ENCODE peak calls at places on chromosomes 3 and 15, in seven cellular contexts. Z is tibial artery, J is left lung, C is lower leg skin, B is suprapubic skin, D is fibroblast of the aortic adventitia, T is left ventricle myocardium inferior. X is an unnamed sample.
A peak's percentile ranks its signal among the peaks of the same experiment; 100 is the strongest.

GRCh38 chr3:177300039-177300833 is 103.0 kb upstream of the TBL1XR1 start:
- DNase-seq in Z (peak; percentile 36), J (no peak), C (no peak), B (no peak), D (peak; percentile 89), T (no peak), X (no peak)

GRCh38 chr3:54698059-54698458 is 229.8 kb downstream of the LRTM1 start:
- DNase-seq in Z (no peak), J (no peak), C (no peak), B (no peak), D (no peak), T (no peak), X (no peak)

GRCh38 chr15:97030251-97030650 is 699.8 kb downstream of the NR2F2 start:
- DNase-seq in Z (no peak), J (no peak), C (no peak), B (no peak), D (no peak), T (no peak), X (no peak)

GRCh38 chr3:186772886-186773417 is 10.4 kb upstream of the EIF4A2 start:
- DNase-seq in Z (peak; percentile 78), J (peak; percentile 93), C (peak; percentile 73), B (peak; percentile 91), D (no peak), T (peak; percentile 72), X (peak; percentile 66)

GRCh38 chr15:34241376-34242350 is 16.8 kb downstream of the EMC4 start:
- DNase-seq in Z (no peak), J (no peak), C (no peak), B (no peak), D (peak; percentile 65), T (no peak), X (peak; percentile 19)

GRCh38 chr15:92492556-92492955 is 98.9 kb downstream of the ST8SIA2 start:
- DNase-seq in Z (no peak), J (no peak), C (no peak), B (no peak), D (no peak), T (no peak), X (no peak)

GRCh38 chr3:149536429-149536828 is 61.9 kb downstream of the TM4SF4 start:
- DNase-seq in Z (no peak), J (peak; percentile 81), C (no peak), B (no peak), D (peak; percentile 62), T (peak; percentile 73), X (no peak)

GRCh38 chr3:186964629-186965028 is 34.3 kb downstream of the ST6GAL1 start:
- DNase-seq in Z (no peak), J (no peak), C (no peak), B (no peak), D (no peak), T (no peak), X (no peak)

GRCh38 chr3:48565591-48566400 is 2.2 kb upstream of the UCN2 start:
- DNase-seq in Z (no peak), J (peak; percentile 69), C (no peak), B (no peak), D (peak; percentile 60), T (no peak), X (no peak)

GRCh38 chr3:67897686-67898336 is 243.4 kb upstream of the SUCLG2 start:
- DNase-seq in Z (no peak), J (no peak), C (no peak), B (no peak), D (no peak), T (no peak), X (no peak)

GRCh38 chr3:143974877-143975238 is 3.2 kb downstream of the DIPK2A start:
- DNase-seq in Z (no peak), J (no peak), C (no peak), B (no peak), D (peak; percentile 34), T (no peak), X (no peak)

GRCh38 chr3:143302638-143303171 is 183.1 kb downstream of the CHST2 start:
- DNase-seq in Z (peak; percentile 30), J (peak; percentile 67), C (peak; percentile 28), B (no peak), D (peak; percentile 64), T (peak; percentile 58), X (no peak)

GRCh38 chr3:42300013-42300412 is 34.0 kb upstream of the CCK start:
- DNase-seq in Z (no peak), J (no peak), C (no peak), B (no peak), D (peak; percentile 45), T (no peak), X (no peak)

GRCh38 chr15:78420766-78421165 is 17.2 kb upstream of the IREB2 start:
- DNase-seq in Z (no peak), J (no peak), C (no peak), B (no peak), D (no peak), T (no peak), X (no peak)

GRCh38 chr3:14616606-14617507 is 34.7 kb upstream of the CCDC174 start:
- DNase-seq in Z (no peak), J (no peak), C (no peak), B (no peak), D (no peak), T (no peak), X (no peak)

GRCh38 chr15:81858586-81858985 is 187.2 kb downstream of the MEX3B start:
- DNase-seq in Z (no peak), J (no peak), C (no peak), B (no peak), D (no peak), T (no peak), X (no peak)

GRCh38 chr3:177960014-177960413 is 576.2 kb upstream of the KCNMB2 start:
- DNase-seq in Z (no peak), J (no peak), C (no peak), B (no peak), D (peak; percentile 27), T (peak; percentile 18), X (no peak)

GRCh38 chr15:72033711-72034110 is 84.2 kb downstream of the MYO9A start:
- DNase-seq in Z (no peak), J (no peak), C (no peak), B (no peak), D (peak; percentile 36), T (no peak), X (no peak)

GRCh38 chr3:184081116-184081830 is 15.6 kb upstream of the HTR3E start:
- DNase-seq in Z (no peak), J (no peak), C (no peak), B (no peak), D (no peak), T (no peak), X (no peak)

GRCh38 chr15:72227720-72228119 is 3.3 kb downstream of the PKM start:
- DNase-seq in Z (no peak), J (no peak), C (no peak), B (no peak), D (no peak), T (no peak), X (no peak)

GRCh38 chr15:38069001-38069400 is 134.6 kb downstream of the TMCO5A start:
- DNase-seq in Z (no peak), J (no peak), C (peak; percentile 40), B (no peak), D (peak; percentile 68), T (no peak), X (peak; percentile 54)

GRCh38 chr15:38068600-38068999 is 134.2 kb downstream of the TMCO5A start:
- DNase-seq in Z (no peak), J (no peak), C (no peak), B (no peak), D (no peak), T (no peak), X (no peak)

GRCh38 chr15:38070778-38071177 is 136.3 kb downstream of the TMCO5A start:
- DNase-seq in Z (no peak), J (no peak), C (no peak), B (no peak), D (no peak), T (no peak), X (no peak)

GRCh38 chr15:38071211-38071972 is 137.0 kb downstream of the TMCO5A start:
- DNase-seq in Z (no peak), J (no peak), C (no peak), B (no peak), D (no peak), T (no peak), X (no peak)

DNA sequence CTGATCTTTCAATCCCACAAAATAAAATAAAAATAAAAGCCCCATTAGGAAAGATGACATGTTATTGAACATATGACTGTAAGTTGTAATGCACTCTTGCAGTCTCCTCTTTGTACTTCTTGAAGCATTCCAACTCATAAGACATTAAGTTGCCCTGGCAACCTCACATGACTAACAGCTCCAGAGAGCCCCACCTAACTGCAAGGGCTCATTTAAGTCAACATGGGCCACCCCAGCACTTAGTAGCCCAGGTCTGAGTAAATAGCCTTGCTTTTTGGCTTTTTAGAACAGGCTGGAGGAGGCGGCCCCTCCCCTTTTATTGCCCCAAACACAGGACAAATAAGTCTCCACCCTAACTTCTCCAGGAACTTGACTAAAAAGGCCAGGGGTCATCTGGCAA is 135.1 kb downstream of the TMCO5A start:
- DNase-seq in Z (peak; percentile 76), J (no peak), C (peak; percentile 64), B (no peak), D (peak; percentile 88), T (no peak), X (no peak)
- H3K4me3 ChIP-seq in Z (peak overlapping the region; percentile 38), J (no peak overlapping the region), C (no peak overlapping the region), B (peak overlapping the region; percentile 27), D (no peak overlapping the region), T (peak overlapping the region; percentile 44), X (no peak overlapping the region)

DNA sequence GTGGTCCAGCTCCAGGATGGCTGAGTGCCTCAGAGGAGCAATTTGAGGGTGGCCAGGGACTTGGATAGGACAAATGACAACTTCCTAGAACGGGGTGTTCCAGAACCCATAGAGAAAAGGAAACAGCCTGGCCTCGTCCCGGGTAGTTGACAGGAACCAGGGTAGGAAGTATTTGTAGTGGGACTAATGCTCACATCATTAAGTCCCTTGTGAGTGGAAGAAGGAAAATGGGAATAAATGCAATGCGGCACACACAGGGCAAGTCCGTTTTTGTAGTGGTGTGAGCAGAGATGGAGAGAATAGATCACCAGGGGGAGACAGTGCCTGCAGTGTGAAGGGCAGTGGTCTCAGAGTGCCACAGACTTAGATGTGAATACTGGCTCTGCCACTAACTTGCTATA is 19.6 kb downstream of the TIMP4 start:
- DNase-seq in Z (peak; percentile 48), J (no peak), C (peak; percentile 35), B (peak; percentile 72), D (peak; percentile 79), T (no peak), X (no peak)
- TF ChIP-seq CTCF in Z (peak; percentile 83), J (peak; percentile 46), C (peak; percentile 39), B (peak; percentile 37), D (peak; percentile 75), T (peak; percentile 73), X (peak; percentile 37)

GRCh38 chr3:141370065-141370533 is 1.8 kb downstream of the ZBTB38 start:
- DNase-seq in Z (peak; percentile 60), J (no peak), C (peak; percentile 56), B (no peak), D (peak; percentile 96), T (no peak), X (peak; percentile 97)
- H3K4me3 ChIP-seq in Z (peak overlapping the region; percentile 44), J (peak overlapping the region; percentile 20), C (no peak overlapping the region), B (no peak overlapping the region), D (peak overlapping the region; percentile 28), T (peak overlapping the region; percentile 59), X (peak overlapping the region; percentile 42)

DNA sequence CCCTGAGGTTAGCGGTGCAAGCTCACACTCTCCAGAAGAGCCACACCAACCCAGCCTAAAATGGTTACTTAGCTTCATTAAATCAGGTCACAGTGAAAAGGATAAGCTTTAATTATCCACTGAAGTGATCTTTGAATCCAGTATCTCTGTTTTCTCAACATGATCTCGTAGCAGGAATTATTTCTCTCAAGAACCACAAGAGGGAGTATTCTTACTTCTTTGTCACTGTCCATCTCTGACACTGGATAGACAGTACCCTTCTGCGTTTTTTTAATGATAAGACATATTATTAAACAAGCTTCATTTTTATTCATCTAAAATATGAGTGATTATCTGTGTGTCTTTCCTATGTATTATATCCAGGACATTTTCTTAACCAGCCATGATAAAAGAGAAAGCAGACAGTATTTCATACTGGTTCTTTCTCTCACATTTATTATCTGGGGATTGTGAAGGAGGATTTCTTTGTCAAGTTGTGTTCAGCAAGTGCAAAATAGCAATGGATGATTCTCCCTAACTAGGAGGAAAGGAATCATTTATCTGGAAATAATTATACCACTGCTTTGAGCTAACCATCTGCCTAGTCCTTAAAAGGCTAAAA is 105.4 kb upstream of the CCDC54 start:
- DNase-seq in Z (no peak), J (no peak), C (no peak), B (no peak), D (peak; percentile 56), T (no peak), X (no peak)
- TF ChIP-seq CTCF in Z (peak; percentile 57), J (peak; percentile 63), C (no peak), B (peak; percentile 45), D (peak; percentile 66), T (peak; percentile 80), X (peak; percentile 52)

X was measured in GM12864.